ENCODE peak calls at places on chromosomes 2 and 18, in ten cellular contexts. X is DMS153; G is MV-4-11; B is CD8-positive, alpha-beta memory T cell; A is GF-D8; H is NCI-H1417; S is hepatocyte; V is activated naive CD8-positive, alpha-beta T cell treated with anti-CD3 and anti-CD28 coated beads, Interleukin-2, amount 10 ng/mL, durations not matched to agents 7 days and 5 days; W is spleen; Q is NCI-H460. I is an unnamed sample.

GRCh38 chr18:27824841-27825720 is 351.8 kb downstream of the CDH2 start:
- DNase-seq in X (no peak), G (no peak), B (no peak), A (no peak), H (peak; percentile 73), S (no peak), V (no peak), W (no peak), Q (no peak), I (no peak)

GRCh38 chr2:178271629-178272333 is 77.5 kb downstream of the OSBPL6 start:
- DNase-seq in X (no peak), G (no peak), B (no peak), A (no peak), H (no peak), S (peak; percentile 10), V (no peak), W (no peak), Q (no peak), I (no peak)

GRCh38 chr2:163658556-163658955 is 77.3 kb downstream of the FIGN start:
- DNase-seq in X (peak; percentile 26), G (no peak), B (no peak), A (no peak), H (no peak), S (no peak), V (no peak), W (no peak), Q (no peak), I (no peak)

GRCh38 chr2:220269421-220269820 is 642.0 kb downstream of the SLC4A3 start:
- DNase-seq in X (no peak), G (no peak), B (no peak), A (no peak), H (peak; percentile 89), S (no peak), V (no peak), W (no peak), Q (no peak), I (no peak)

GRCh38 chr2:53519925-53520629 is 247.5 kb upstream of the CHAC2 start:
- DNase-seq in X (peak; percentile 89), G (no peak), B (no peak), A (no peak), H (peak; percentile 90), S (no peak), V (no peak), W (no peak), Q (no peak), I (peak; percentile 100)

GRCh38 chr18:33459612-33460011 is 19.1 kb upstream of the CCDC178 start:
- DNase-seq in X (peak; percentile 6), G (no peak), B (no peak), A (no peak), H (peak; percentile 42), S (no peak), V (no peak), W (no peak), Q (no peak), I (no peak)

GRCh38 chr2:14720319-14720718 is 87.8 kb downstream of the LRATD1 start:
- DNase-seq in X (no peak), G (peak; percentile 9), B (no peak), A (no peak), H (no peak), S (no peak), V (no peak), W (no peak), Q (no peak), I (no peak)

GRCh38 chr18:57780318-57781127 is 22.6 kb downstream of the ATP8B1 start:
- DNase-seq in X (no peak), G (peak; percentile 66), B (no peak), A (peak; percentile 40), H (peak; percentile 60), S (no peak), V (no peak), W (no peak), Q (no peak), I (no peak)

GRCh38 chr2:120210234-120210781 is 12.9 kb downstream of the TMEM185B start:
- DNase-seq in X (no peak), G (no peak), B (no peak), A (no peak), H (no peak), S (no peak), V (no peak), W (peak; percentile 83), Q (no peak), I (no peak)

GRCh38 chr2:209593930-209594329 is 170.1 kb downstream of the MAP2 start:
- DNase-seq in X (no peak), G (no peak), B (no peak), A (no peak), H (no peak), S (no peak), V (no peak), W (no peak), Q (no peak), I (no peak)

GRCh38 chr18:75456277-75456676 is 28.8 kb upstream of the SMIM21 start:
- DNase-seq in X (no peak), G (no peak), B (no peak), A (no peak), H (no peak), S (peak; percentile 13), V (no peak), W (no peak), Q (no peak), I (no peak)

GRCh38 chr2:119730598-119731278 is 29.0 kb upstream of the PTPN4 start:
- DNase-seq in X (peak; percentile 47), G (no peak), B (no peak), A (no peak), H (peak; percentile 17), S (no peak), V (no peak), W (no peak), Q (no peak), I (peak; percentile 15)

GRCh38 chr2:104889261-104890091 is 35.6 kb downstream of the POU3F3 start:
- DNase-seq in X (no peak), G (peak; percentile 59), B (no peak), A (no peak), H (no peak), S (no peak), V (no peak), W (no peak), Q (no peak), I (no peak)

I was measured in SHP77.